ENCODE peak calls at places on chromosome 20, in seven cellular contexts. S, D, X, V, B, Y and E are unnamed samples.

GRCh38 chr20:24979036-24979960 is 13.3 kb downstream of the APMAP start:
- DNase-seq in S (no peak), B (no peak), X (no peak), Y (no peak), D (peak), V (no peak), E (no peak)

GRCh38 chr20:9185511-9185910 is 116.6 kb downstream of the PLCB4 start:
- DNase-seq in X (no peak), Y (no peak), D (peak), S (no peak), B (no peak), V (no peak), E (no peak)

GRCh38 chr20:7741866-7742265 is 198.4 kb downstream of the HAO1 start:
- DNase-seq in S (no peak), X (no peak), D (no peak), Y (no peak), V (no peak), B (no peak), E (no peak)

GRCh38 chr20:32524871-32525501 is 60.1 kb downstream of the NOL4L start:
- DNase-seq in X (peak), S (no peak), Y (no peak), B (no peak), V (no peak), D (peak), E (no peak)

GRCh38 chr20:24695529-24696225 is 226.2 kb downstream of the SYNDIG1 start:
- DNase-seq in B (no peak), V (no peak), S (no peak), X (no peak), D (peak), Y (no peak), E (no peak)

GRCh38 chr20:51926670-51927305 is 124.5 kb upstream of the SALL4 start:
- DNase-seq in B (no peak), Y (no peak), S (no peak), X (no peak), D (peak), V (no peak), E (no peak)

GRCh38 chr20:3777726-3778629 is 3.3 kb downstream of the SPEF1 start:
- DNase-seq in Y (no peak), B (no peak), X (no peak), D (peak), S (peak), V (no peak), E (peak)

GRCh38 chr20:60006261-60006660 is 48.0 kb downstream of the CDH26 start:
- DNase-seq in Y (no peak), S (no peak), D (no peak), B (no peak), X (no peak), V (no peak), E (no peak)

GRCh38 chr20:23245553-23246128 is 105.0 kb upstream of the NXT1 start:
- DNase-seq in S (peak), X (no peak), V (no peak), B (peak), Y (no peak), D (peak), E (no peak)

GRCh38 chr20:31740208-31740607 is 1.1 kb downstream of the TPX2 start:
- DNase-seq in D (no peak), X (no peak), B (peak), V (no peak), S (no peak), Y (no peak), E (no peak)

GRCh38 chr20:59933849-59934585 is 580 bp upstream of the SYCP2 start:
- DNase-seq in S (peak), D (peak), B (peak), Y (peak), X (peak), V (peak), E (peak)

GRCh38 chr20:5974531-5974930 is 24.1 kb downstream of the MCM8 start:
- DNase-seq in S (no peak), B (no peak), Y (no peak), X (no peak), V (no peak), D (no peak), E (no peak)

GRCh38 chr20:11447371-11448100 is 470.2 kb upstream of the BTBD3 start:
- DNase-seq in V (no peak), X (no peak), D (peak), B (no peak), Y (no peak), S (no peak), E (no peak)

GRCh38 chr20:62899633-62900051 is 26.7 kb downstream of the DIDO1 start:
- DNase-seq in Y (no peak), V (no peak), X (no peak), B (no peak), D (peak), S (no peak), E (no peak)

GRCh38 chr20:46073024-46073423 is 16.7 kb downstream of the NCOA5 start:
- DNase-seq in Y (no peak), X (no peak), B (no peak), D (peak), V (no peak), S (no peak), E (no peak)

GRCh38 chr20:57061058-57061900 is 205.2 kb downstream of the BMP7 start:
- DNase-seq in V (no peak), B (no peak), X (peak), D (peak), S (peak), Y (no peak), E (no peak)

GRCh38 chr20:25984933-25985332 is 288.3 kb upstream of the ZNF337 start:
- DNase-seq in Y (no peak), B (no peak), D (no peak), X (no peak), V (no peak), S (no peak), E (no peak)

GRCh38 chr20:16245879-16246278 is 327.4 kb downstream of the KIF16B start:
- DNase-seq in Y (no peak), V (no peak), S (no peak), X (no peak), B (no peak), D (peak), E (no peak)

GRCh38 chr20:44279228-44279627 is 31.8 kb downstream of the FITM2 start:
- DNase-seq in D (no peak), X (no peak), B (no peak), S (no peak), Y (no peak), V (no peak), E (no peak)

GRCh38 chr20:40326794-40327193 is 362.2 kb downstream of the MAFB start:
- DNase-seq in S (no peak), Y (no peak), V (no peak), B (no peak), X (no peak), D (no peak), E (no peak)

GRCh38 chr20:51259455-51259854 is 236.5 kb upstream of the KCNG1 start:
- DNase-seq in X (no peak), V (no peak), D (no peak), B (no peak), S (no peak), Y (no peak), E (no peak)

GRCh38 chr20:34983995-34984735 is 28.5 kb downstream of the MYH7B start:
- DNase-seq in D (no peak), X (no peak), Y (no peak), S (no peak), B (no peak), V (no peak), E (no peak)

GRCh38 chr20:7879883-7880282 is 60.4 kb downstream of the HAO1 start:
- DNase-seq in X (no peak), Y (no peak), B (no peak), D (no peak), V (no peak), S (no peak), E (no peak)

GRCh38 chr20:42123981-42124473 is 505.9 kb upstream of the CHD6 start:
- DNase-seq in Y (no peak), D (no peak), S (no peak), X (no peak), V (no peak), B (no peak), E (no peak)

GRCh38 chr20:1997483-1998192 is 3.8 kb upstream of the PDYN start:
- DNase-seq in X (no peak), Y (no peak), S (no peak), B (no peak), D (peak), V (no peak), E (no peak)

GRCh38 chr20:3794701-3795420 is 1.2 kb upstream of the CDC25B start:
- DNase-seq in D (no peak), S (no peak), X (no peak), V (no peak), B (no peak), Y (no peak), E (no peak)

GRCh38 chr20:15700147-15700765 is 873.0 kb downstream of the KIF16B start:
- DNase-seq in S (no peak), D (peak), B (no peak), V (no peak), Y (no peak), X (no peak), E (no peak)

GRCh38 chr20:4020256-4020655 is 4.9 kb upstream of the RNF24 start:
- DNase-seq in B (no peak), V (no peak), X (no peak), D (no peak), S (no peak), Y (no peak), E (no peak)

GRCh38 chr20:57614490-57615471 is 5.4 kb downstream of the ZBP1 start:
- DNase-seq in B (no peak), S (no peak), X (no peak), Y (no peak), V (no peak), D (peak), E (no peak)